ENCODE peak calls at places on chromosomes 11 and 22, in six cellular contexts. T is kidney tubule cell; P is Kasumi-1; K is fibroblast of the aortic adventitia; O is stimulated activated CD4-positive, alpha-beta T cell treated with anti-CD3 and anti-CD28 coated beads, Interleukin-1b, Interleukin-23, amount 100 ng/mL, for 1 hour; Z is WTC11. N is an unnamed sample.

GRCh38 chr22:36797988-36798670 is 18.7 kb downstream of the PVALB start:
- DNase-seq in T (no peak), P (no peak), K (no peak), O (no peak), Z (no peak), N (no peak)

GRCh38 chr11:96154802-96155520 is 188.0 kb downstream of the MAML2 start:
- DNase-seq in T (peak), P (no peak), K (peak), O (no peak), Z (no peak), N (no peak)

GRCh38 chr22:29719894-29720645 is at the start of gene CABP7:
- DNase-seq in T (no peak), P (no peak), K (no peak), O (no peak), Z (no peak), N (no peak)

GRCh38 chr11:17811416-17811815 is 76.8 kb downstream of the KCNC1 start:
- DNase-seq in T (no peak), P (no peak), K (no peak), O (no peak), Z (no peak), N (no peak)

GRCh38 chr11:128342511-128343133 is 244.7 kb downstream of the ETS1 start:
- DNase-seq in T (peak), P (peak), K (peak), O (no peak), Z (no peak), N (no peak)

GRCh38 chr11:64885367-64886286 is 7.2 kb upstream of the EHD1 start:
- DNase-seq in T (no peak), P (peak), K (peak), O (no peak), Z (no peak), N (no peak)

GRCh38 chr11:12695878-12696277 is 21.7 kb downstream of the TEAD1 start:
- DNase-seq in T (no peak), P (no peak), K (no peak), O (no peak), Z (no peak), N (no peak)

GRCh38 chr11:127059286-127060200 is 59.0 kb upstream of the KIRREL3 start:
- DNase-seq in T (no peak), P (no peak), K (no peak), O (no peak), Z (no peak), N (no peak)

GRCh38 chr11:8689726-8690255 is 7.2 kb downstream of the RPL27A start:
- DNase-seq in T (no peak), P (no peak), K (no peak), O (no peak), Z (no peak), N (no peak)